ENCODE peak calls at places on chromosome 10, in nine cellular contexts. Z, O, Q, N, U, L, E, J and F are unnamed samples.
A peak's percentile ranks its signal among the peaks of the same experiment; 100 is the strongest.

GRCh38 chr10:42960491-42961155 is 116.2 kb upstream of the RET start:
- DNase-seq in L (no peak), J (no peak), O (no peak), N (peak; percentile 37), Z (no peak), E (no peak), Q (no peak), U (peak; percentile 80), F (no peak)

GRCh38 chr10:132608511-132609195 is 71.1 kb downstream of the INPP5A start:
- DNase-seq in U (no peak), O (no peak), N (no peak), E (no peak), Q (no peak), J (no peak), L (no peak), Z (no peak), F (no peak)

GRCh38 chr10:6204063-6204340 is 1.3 kb downstream of the PFKFB3 start:
- DNase-seq in L (peak; percentile 43), N (no peak), Z (no peak), U (no peak), J (no peak), Q (no peak), E (peak; percentile 60), O (no peak), F (no peak)

GRCh38 chr10:124302951-124303505 is 115.7 kb downstream of the OAT start:
- DNase-seq in J (no peak), Q (no peak), L (no peak), U (no peak), N (no peak), E (no peak), O (no peak), Z (no peak), F (no peak)

GRCh38 chr10:5547934-5548660 is 23.3 kb downstream of the CALML3 start:
- DNase-seq in J (no peak), L (peak; percentile 70), N (no peak), Z (no peak), E (peak; percentile 68), O (no peak), U (no peak), Q (peak; percentile 49), F (no peak)

GRCh38 chr10:103800789-103801540 is 54.4 kb downstream of the SH3PXD2A start:
- DNase-seq in L (no peak), U (no peak), Q (no peak), O (no peak), J (no peak), E (no peak), Z (no peak), N (peak; percentile 82), F (no peak)

GRCh38 chr10:27625452-27626345 is 119.9 kb downstream of the MKX start:
- DNase-seq in J (no peak), Q (no peak), O (no peak), L (no peak), N (no peak), Z (no peak), E (no peak), U (no peak), F (no peak)

GRCh38 chr10:43594944-43595589 is 11.2 kb upstream of the ZNF485 start:
- DNase-seq in E (no peak), O (no peak), U (peak; percentile 89), J (no peak), N (peak; percentile 50), Z (no peak), L (peak; percentile 57), Q (no peak), F (no peak)

GRCh38 chr10:129767751-129768150 is 196.3 kb downstream of the EBF3 start:
- DNase-seq in E (peak; percentile 2), U (peak; percentile 62), N (no peak), L (no peak), Z (no peak), J (no peak), O (no peak), Q (no peak), F (no peak)

GRCh38 chr10:129769381-129770116 is 194.5 kb downstream of the EBF3 start:
- DNase-seq in N (no peak), E (no peak), U (peak; percentile 57), J (no peak), Q (no peak), L (no peak), Z (no peak), O (no peak), F (peak; percentile 34)

GRCh38 chr10:129770286-129770685 is 193.8 kb downstream of the EBF3 start:
- DNase-seq in J (no peak), L (no peak), Q (no peak), O (no peak), U (peak; percentile 74), Z (no peak), E (peak; percentile 4), N (no peak), F (peak; percentile 42)

GRCh38 chr10:129766611-129767550 is 197.2 kb downstream of the EBF3 start:
- DNase-seq in Q (no peak), N (no peak), U (peak; percentile 50), O (no peak), Z (no peak), J (no peak), L (no peak), E (peak; percentile 3), F (peak; percentile 61)

DNA sequence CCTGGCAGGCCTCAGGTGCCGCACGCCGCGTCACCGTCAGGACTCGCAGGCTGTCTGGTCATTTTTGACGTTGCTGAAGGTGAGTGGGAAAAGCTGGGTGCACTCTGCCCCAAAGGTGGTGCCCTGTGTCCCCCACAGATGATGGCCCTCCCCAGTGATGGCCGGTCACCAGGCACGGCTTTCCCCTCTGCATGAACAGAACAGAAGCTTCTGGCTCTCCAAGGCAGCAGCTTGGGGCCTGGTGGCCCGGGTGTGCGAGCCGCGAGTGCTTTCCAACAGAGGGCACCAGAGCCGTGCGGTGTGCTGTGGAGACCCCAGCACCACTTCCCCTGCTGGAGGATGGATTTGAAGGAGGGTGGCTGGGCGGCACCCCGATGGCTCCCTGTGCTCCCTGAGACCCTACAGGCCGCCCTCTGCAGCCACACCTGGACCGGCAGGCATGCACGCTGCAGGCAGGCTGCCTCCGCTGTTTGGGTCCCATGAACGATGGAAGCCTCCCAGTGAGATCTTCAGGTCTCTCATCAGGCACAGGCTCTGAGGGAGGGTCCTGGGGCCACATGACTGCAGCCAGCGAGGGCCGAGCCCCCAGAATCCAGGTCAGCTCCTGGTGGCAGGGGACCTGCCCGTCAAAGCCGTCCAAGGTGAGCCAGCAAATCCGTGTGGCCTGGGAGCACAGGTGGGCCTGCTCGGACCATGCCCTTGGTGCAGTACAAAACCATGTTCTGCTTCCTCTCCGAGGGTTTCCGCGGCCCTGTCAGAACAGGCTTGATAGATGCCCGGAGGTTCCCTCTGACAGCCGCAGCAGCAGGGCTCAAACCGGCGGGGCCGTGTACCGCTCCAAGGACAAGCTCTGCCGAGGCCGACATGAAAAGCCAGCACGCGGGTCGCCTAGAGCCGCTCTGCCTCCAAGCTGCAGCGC is 195.4 kb downstream of the EBF3 start:
- DNase-seq in O (peak; percentile 51), L (no peak), J (no peak), Z (no peak), Q (no peak), N (no peak), U (peak; percentile 87), E (peak; percentile 4), F (peak; percentile 71)
- TF ChIP-seq POLR2A in O (no peak), L (no peak), J (no peak), Z (no peak), Q (no peak), N (no peak), U (no peak), E (no peak), F (no peak)

GRCh38 chr10:37765216-37765615 is 92.2 kb downstream of the ZNF248 start:
- DNase-seq in J (no peak), Q (no peak), Z (no peak), N (no peak), O (no peak), U (no peak), E (no peak), L (no peak), F (no peak)
- TF ChIP-seq POLR2A in J (no peak), Q (no peak), Z (no peak), N (no peak), O (no peak), U (no peak), E (no peak), L (no peak), F (no peak)

DNA sequence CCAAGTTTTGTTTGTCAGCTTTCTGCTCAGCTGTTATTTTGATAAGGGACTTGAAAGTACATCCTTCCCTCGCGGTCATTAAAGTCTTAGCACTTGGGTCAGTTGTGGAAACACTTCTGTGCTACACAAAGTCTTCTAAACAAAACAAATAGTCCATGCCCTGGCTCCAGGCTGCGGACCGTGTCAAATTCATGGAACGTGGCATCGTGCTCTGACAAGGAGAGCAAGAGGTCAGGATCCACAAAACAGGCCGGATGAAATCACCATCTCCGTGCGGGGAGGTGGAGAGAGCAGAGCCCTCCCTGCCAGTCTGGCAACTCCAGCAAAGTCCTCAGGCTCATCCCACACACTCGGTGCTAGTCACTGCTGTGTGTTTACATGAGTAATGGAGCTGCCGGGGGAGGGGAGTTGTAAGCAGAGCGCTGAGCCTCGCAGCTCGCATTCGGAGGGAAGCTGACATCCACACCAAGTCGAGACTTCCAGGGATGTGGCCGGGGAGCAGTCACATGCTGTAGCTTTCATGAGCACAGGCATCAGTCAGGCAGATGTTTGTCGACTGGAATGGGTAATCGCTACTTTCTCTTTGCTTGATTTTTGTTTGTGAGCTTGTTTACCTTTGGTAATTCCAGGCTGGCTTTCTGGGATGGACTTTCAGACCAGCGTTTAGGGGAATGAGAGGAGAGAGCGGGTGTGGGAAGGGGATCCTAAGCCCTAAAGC is 147.6 kb downstream of the ARID5B start:
- DNase-seq in E (peak; percentile 79), U (peak; percentile 98), Z (peak; percentile 89), L (no peak), J (peak; percentile 25), O (peak; percentile 59), Q (peak; percentile 59), N (peak; percentile 99), F (no peak)
- TF ChIP-seq POLR2A in E (peak; percentile 86), U (peak; percentile 91), Z (peak; percentile 94), L (no peak), J (no peak), O (no peak), Q (peak; percentile 26), N (peak; percentile 99), F (peak; percentile 91)

GRCh38 chr10:10198388-10198787 is 819.3 kb upstream of the CELF2 start:
- DNase-seq in O (no peak), Q (no peak), N (no peak), U (no peak), Z (no peak), J (no peak), L (no peak), E (no peak), F (no peak)

GRCh38 chr10:10193848-10194247 is 823.8 kb upstream of the CELF2 start:
- DNase-seq in J (no peak), Q (no peak), O (no peak), N (no peak), U (no peak), Z (no peak), L (no peak), E (no peak), F (no peak)

GRCh38 chr10:10197423-10197822 is 820.2 kb upstream of the CELF2 start:
- DNase-seq in O (no peak), N (no peak), L (no peak), E (no peak), J (no peak), U (no peak), Q (no peak), Z (no peak), F (no peak)

DNA sequence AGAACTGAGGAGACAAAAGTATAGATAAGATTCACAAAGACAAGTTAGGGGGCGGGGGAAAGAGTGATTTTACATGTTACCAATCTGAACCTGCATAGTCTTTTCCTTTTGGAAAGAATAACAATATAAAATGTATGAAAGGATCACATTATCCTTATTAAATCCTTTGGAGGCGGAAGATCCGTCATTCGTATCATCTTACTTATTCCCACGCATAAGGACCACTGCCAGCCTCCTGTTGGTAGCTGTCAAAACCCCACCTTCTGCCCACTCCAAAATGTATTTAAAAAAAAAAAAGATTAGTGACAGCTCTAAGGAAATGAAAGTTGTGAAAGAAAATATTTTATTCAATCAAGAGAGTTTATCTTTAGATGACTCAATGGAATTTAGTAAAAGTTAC is 821.0 kb upstream of the CELF2 start:
- DNase-seq in U (no peak), J (no peak), Z (no peak), N (no peak), L (no peak), E (no peak), Q (no peak), O (no peak), F (no peak)
- TF ChIP-seq POLR2A in U (no peak), J (no peak), Z (no peak), N (no peak), L (no peak), E (no peak), Q (no peak), O (no peak), F (no peak)